ENCODE peak calls at places on chromosome 9, in nine cellular contexts. D is aorta, O is thoracic aorta, L is tibial artery, A is left ventricle myocardium inferior, P is right atrium auricular region, H is neural progenitor cell, I is HCT116, G is A549. Y is an unnamed sample. For H3K9me3, the result is how much of the 10 kb centered on the place peaks cover.

GRCh38 chr9:98993570-98993945 is 49.9 kb downstream of the COL15A1 start:
- DNase-seq in D (no peak), O (no peak), L (peak), A (no peak), P (peak), H (no peak), I (no peak), G (peak), Y (peak)

GRCh38 chr9:129944501-129945116 is 98.4 kb downstream of the FNBP1 start:
- DNase-seq in D (no peak), O (no peak), L (no peak), A (no peak), P (peak), H (no peak), I (no peak), G (no peak), Y (no peak)

GRCh38 chr9:127418037-127418471 is 6.1 kb upstream of the ZNF79 start:
- DNase-seq in D (no peak), O (no peak), L (no peak), A (no peak), P (no peak), H (peak), I (peak), G (peak), Y (no peak)

GRCh38 chr9:105063665-105064247 is 135.8 kb upstream of the ABCA1 start:
- DNase-seq in D (no peak), O (no peak), L (no peak), A (no peak), P (no peak), H (no peak), I (no peak), G (peak), Y (peak)

GRCh38 chr9:117413346-117414219 is 1.3 kb downstream of the ASTN2 start:
- DNase-seq in D (peak), O (no peak), L (no peak), A (no peak), P (no peak), H (peak), I (no peak), G (no peak), Y (no peak)

GRCh38 chr9:20524776-20525175 is 97.5 kb downstream of the MLLT3 start:
- DNase-seq in D (no peak), O (no peak), L (no peak), A (no peak), P (no peak), H (peak), I (peak), G (peak), Y (peak)

GRCh38 chr9:117616436-117616835 is 87.8 kb upstream of the TLR4 start:
- DNase-seq in D (no peak), O (no peak), L (no peak), A (no peak), P (no peak), H (no peak), I (no peak), G (no peak), Y (no peak)

GRCh38 chr9:77158772-77159513 is 18.4 kb upstream of the VPS13A start:
- DNase-seq in D (no peak), O (no peak), L (no peak), A (no peak), P (no peak), H (no peak), I (no peak), G (no peak), Y (no peak)

GRCh38 chr9:7637073-7637472 is 162.5 kb downstream of the DMAC1 start:
- DNase-seq in D (no peak), O (no peak), L (no peak), A (no peak), P (no peak), H (no peak), I (no peak), G (no peak), Y (no peak)

GRCh38 chr9:27353405-27354229 is 56.7 kb upstream of the EQTN start:
- DNase-seq in D (no peak), O (no peak), L (peak), A (no peak), P (no peak), H (peak), I (no peak), G (no peak), Y (no peak)

GRCh38 chr9:84339951-84340350 is 607 bp downstream of the SLC28A3 start:
- DNase-seq in D (no peak), O (no peak), L (no peak), A (peak), P (no peak), H (peak), I (no peak), G (no peak), Y (no peak)

GRCh38 chr9:128276574-128277270 is 646 bp downstream of the SWI5 start:
- DNase-seq in D (peak), O (no peak), L (peak), A (no peak), P (peak), H (peak), I (no peak), G (no peak), Y (no peak)

GRCh38 chr9:129549139-129549538 is 71.8 kb downstream of the C9orf50 start:
- DNase-seq in D (peak), O (no peak), L (peak), A (no peak), P (no peak), H (no peak), I (no peak), G (peak), Y (no peak)

GRCh38 chr9:5582835-5583195 is 46.1 kb upstream of the RIC1 start:
- DNase-seq in D (no peak), O (no peak), L (peak), A (peak), P (peak), H (no peak), I (no peak), G (no peak), Y (no peak)

GRCh38 chr9:93129286-93129685 is 4.8 kb downstream of the NINJ1 start:
- DNase-seq in D (peak), O (peak), L (no peak), A (peak), P (no peak), H (no peak), I (no peak), G (no peak), Y (peak)

GRCh38 chr9:83220737-83221136 is 157.8 kb upstream of the RASEF start:
- DNase-seq in D (no peak), O (no peak), L (no peak), A (no peak), P (no peak), H (no peak), I (no peak), G (no peak), Y (no peak)

GRCh38 chr9:69204869-69205268 is 30.8 kb downstream of the TJP2 start:
- DNase-seq in D (no peak), O (peak), L (peak), A (peak), P (peak), H (peak), I (no peak), G (no peak), Y (no peak)

GRCh38 chr9:74942801-74943200 is 9.9 kb downstream of the C9orf40 start:
- DNase-seq in D (no peak), O (no peak), L (no peak), A (no peak), P (no peak), H (no peak), I (no peak), G (no peak), Y (no peak)

GRCh38 chr9:92438900-92439526 is 14.7 kb upstream of the OMD start:
- DNase-seq in D (no peak), O (no peak), L (no peak), A (no peak), P (no peak), H (no peak), I (peak), G (peak), Y (no peak)

GRCh38 chr9:13088734-13089427 is 190.6 kb downstream of the MPDZ start:
- DNase-seq in D (no peak), O (no peak), L (peak), A (no peak), P (no peak), H (peak), I (peak), G (peak), Y (peak)

GRCh38 chr9:114372971-114373591 is 14.7 kb downstream of the AKNA start:
- DNase-seq in D (peak), O (no peak), L (peak), A (peak), P (no peak), H (no peak), I (no peak), G (no peak), Y (peak)

GRCh38 chr9:117411547-117411946 is 3.3 kb downstream of the ASTN2 start:
- DNase-seq in D (no peak), O (no peak), L (no peak), A (no peak), P (no peak), H (peak), I (no peak), G (peak), Y (no peak)

GRCh38 chr9:21781656-21782055 is 20.8 kb upstream of the MTAP start:
- DNase-seq in D (no peak), O (no peak), L (no peak), A (no peak), P (no peak), H (no peak), I (no peak), G (no peak), Y (no peak)

GRCh38 chr9:124286292-124286931 is 28.7 kb downstream of the NEK6 start:
- DNase-seq in D (no peak), O (no peak), L (no peak), A (no peak), P (no peak), H (no peak), I (peak), G (peak), Y (peak)

GRCh38 chr9:109082091-109082620 is 37.6 kb downstream of the TMEM245 start:
- DNase-seq in D (no peak), O (no peak), L (no peak), A (no peak), P (no peak), H (no peak), I (no peak), G (no peak), Y (no peak)

GRCh38 chr9:137278061-137278912 is 761 bp downstream of the TOR4A start:
- DNase-seq in D (peak), O (no peak), L (no peak), A (no peak), P (no peak), H (no peak), I (no peak), G (no peak), Y (peak)

GRCh38 chr9:137316012-137316981 is 14.2 kb upstream of the NRARP start:
- DNase-seq in D (peak), O (no peak), L (no peak), A (peak), P (no peak), H (peak), I (no peak), G (peak), Y (peak)

GRCh38 chr9:95325221-95325620 is 7.7 kb upstream of the FANCC start:
- DNase-seq in D (no peak), O (no peak), L (no peak), A (no peak), P (no peak), H (no peak), I (no peak), G (no peak), Y (no peak)

GRCh38 chr9:77751341-77752091 is 103.4 kb upstream of the GNA14 start:
- DNase-seq in D (no peak), O (no peak), L (no peak), A (no peak), P (no peak), H (peak), I (peak), G (peak), Y (no peak)

GRCh38 chr9:84349706-84350105 is 9.1 kb upstream of the SLC28A3 start:
- DNase-seq in D (no peak), O (no peak), L (no peak), A (no peak), P (no peak), H (no peak), I (no peak), G (no peak), Y (no peak)

GRCh38 chr9:10649076-10649475 is 36.3 kb upstream of the PTPRD start:
- DNase-seq in D (no peak), O (no peak), L (no peak), A (no peak), P (no peak), H (no peak), I (no peak), G (no peak), Y (no peak)

GRCh38 chr9:107213561-107214028 is 69.5 kb upstream of the RAD23B start:
- DNase-seq in D (no peak), O (no peak), L (no peak), A (no peak), P (no peak), H (no peak), I (peak), G (peak), Y (no peak)

GRCh38 chr9:108056805-108057386 is 567.3 kb upstream of the KLF4 start:
- DNase-seq in D (no peak), O (no peak), L (no peak), A (no peak), P (no peak), H (no peak), I (no peak), G (peak), Y (no peak)

GRCh38 chr9:125110464-125110863 is 32.9 kb downstream of the SCAI start:
- DNase-seq in D (no peak), O (no peak), L (no peak), A (no peak), P (no peak), H (no peak), I (no peak), G (no peak), Y (no peak)

GRCh38 chr9:79111653-79112052 is 460.1 kb upstream of the TLE4 start:
- DNase-seq in D (no peak), O (no peak), L (no peak), A (no peak), P (no peak), H (no peak), I (no peak), G (no peak), Y (no peak)

DNA sequence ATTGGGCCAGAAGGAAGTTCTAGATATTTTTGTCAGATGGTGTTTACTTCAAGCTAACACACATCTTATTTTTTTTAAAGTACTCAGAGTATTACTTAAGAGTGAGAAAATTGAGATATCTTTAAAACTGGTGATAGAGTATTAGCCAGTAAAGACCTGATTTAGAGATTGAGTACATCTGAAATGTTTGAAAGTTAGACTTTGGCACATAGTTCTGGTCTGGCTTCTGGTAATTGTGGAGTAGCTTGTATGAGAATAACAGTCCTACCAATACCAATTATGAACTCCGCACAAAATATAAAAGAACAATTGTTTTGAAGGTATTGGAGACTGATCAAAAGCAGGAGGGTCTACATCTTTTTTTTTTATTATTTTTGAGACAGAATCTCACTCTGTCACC is 44.5 kb upstream of the GLIPR2 start:
- DNase-seq in D (no peak), O (no peak), L (no peak), A (no peak), P (no peak), H (no peak), I (no peak), G (no peak), Y (no peak)
- H3K9me3 ChIP-seq in D (under half), O (under half), L (under half), A (under half), P (under half), H (under half), I (under half), G (under half), Y (under half)

DNA sequence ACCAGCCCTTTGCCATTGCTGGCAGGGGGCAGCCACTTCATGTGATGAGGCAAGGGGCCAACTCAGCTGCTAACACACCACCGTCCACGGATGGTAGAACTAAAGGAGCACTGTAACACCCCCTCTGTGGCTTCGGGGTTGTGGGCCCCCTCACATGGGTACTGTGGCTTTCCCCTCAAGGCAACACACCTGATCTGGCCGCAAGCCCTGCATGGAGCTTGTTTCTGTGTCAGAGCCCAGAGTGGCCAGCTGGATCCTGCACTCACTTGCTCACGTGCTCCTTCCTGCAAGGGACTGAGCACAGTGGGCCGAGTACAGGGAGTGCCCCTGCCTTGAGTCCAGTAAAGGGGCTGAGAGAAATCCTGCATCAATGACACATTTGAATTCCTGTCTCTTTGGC is 507.4 kb upstream of the SMC2 start:
- DNase-seq in D (no peak), O (no peak), L (no peak), A (no peak), P (no peak), H (no peak), I (no peak), G (no peak), Y (no peak)
- H3K9me3 ChIP-seq in D (under half), O (under half), L (under half), A (under half), P (under half), H (under half), I (under half), G (under half), Y (under half)

GRCh38 chr9:132823370-132824144 is 54.5 kb downstream of the AK8 start:
- DNase-seq in D (peak), O (no peak), L (no peak), A (no peak), P (no peak), H (no peak), I (no peak), G (no peak), Y (peak)
- H3K9me3 ChIP-seq in D (under half), O (under half), L (under half), A (under half), P (under half), H (under half), I (under half), G (under half), Y (under half)

GRCh38 chr9:90767523-90768100 is 34.0 kb upstream of the SYK start:
- DNase-seq in D (no peak), O (no peak), L (no peak), A (no peak), P (no peak), H (peak), I (no peak), G (peak), Y (no peak)
- H3K9me3 ChIP-seq in D (under half), O (under half), L (under half), A (under half), P (under half), H (under half), I (under half), G (under half), Y (under half)

DNA sequence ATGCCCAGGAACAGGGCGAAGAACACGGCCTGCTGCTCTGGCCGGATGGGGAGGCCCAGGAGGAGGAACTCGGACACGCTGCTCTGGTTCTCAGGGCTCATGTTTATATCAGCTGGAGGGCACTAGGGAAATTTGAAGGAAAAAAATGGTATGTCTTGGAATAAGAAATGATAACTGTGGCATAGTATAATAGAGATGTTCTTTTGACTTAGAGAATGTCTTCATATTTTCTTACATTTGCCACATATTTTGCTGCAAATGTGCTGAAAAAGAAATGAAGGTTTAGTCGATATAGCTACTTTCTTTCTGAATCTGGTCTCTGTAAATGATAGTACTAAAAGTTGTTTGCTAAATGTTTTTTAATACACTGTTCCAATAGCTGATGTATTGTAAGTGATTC is at the start of gene OR1J1:
- DNase-seq in D (no peak), O (no peak), L (no peak), A (no peak), P (no peak), H (no peak), I (no peak), G (no peak), Y (no peak)
- H3K9me3 ChIP-seq in D (under half), O (under half), L (under half), A (under half), P (under half), H (under half), I (under half), G (under half), Y (under half)

DNA sequence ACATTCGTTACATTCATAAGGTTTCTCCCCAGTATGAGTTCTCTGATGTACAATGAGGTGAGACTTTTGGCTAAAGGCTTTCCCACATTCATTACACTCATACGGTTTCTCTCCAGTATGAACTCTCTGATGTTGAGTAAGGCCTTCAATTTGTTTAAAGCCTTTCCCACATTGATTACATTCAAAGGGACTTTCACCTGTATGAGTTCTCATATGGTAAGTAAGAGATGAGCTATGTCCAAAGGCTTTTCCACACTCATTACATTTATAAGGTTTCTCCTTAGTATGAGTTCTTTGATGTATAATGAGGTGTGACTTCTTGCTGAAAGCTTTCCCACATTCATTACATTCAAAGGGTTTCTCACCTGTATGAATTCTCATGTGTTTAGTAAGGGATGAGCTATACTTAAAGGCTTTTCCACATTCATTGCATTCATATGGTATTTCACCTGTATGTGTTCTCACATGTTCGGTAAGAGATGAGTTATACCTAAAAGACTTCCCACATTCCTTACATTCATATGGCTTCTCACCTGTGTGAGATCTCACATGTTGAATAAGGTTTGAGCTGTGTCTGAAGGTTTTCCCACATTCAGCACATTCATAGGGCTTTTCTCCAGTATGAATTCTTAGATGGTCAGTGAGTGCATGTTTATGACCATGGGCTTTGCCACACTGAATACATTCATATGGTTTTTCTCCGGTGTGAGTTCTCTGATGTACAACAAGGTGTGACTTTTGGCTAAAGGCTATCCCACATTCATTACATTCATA is 13.5 kb downstream of the ZFP37 start:
- DNase-seq in D (no peak), O (no peak), L (no peak), A (no peak), P (no peak), H (no peak), I (no peak), G (peak), Y (no peak)
- H3K9me3 ChIP-seq in D (under half), O (half or more), L (half or more), A (half or more), P (half or more), H (half or more), I (under half), G (half or more), Y (half or more)

GRCh38 chr9:135648494-135649410 is 9.4 kb upstream of the GLT6D1 start:
- DNase-seq in D (no peak), O (no peak), L (no peak), A (no peak), P (no peak), H (peak), I (no peak), G (no peak), Y (no peak)
- H3K9me3 ChIP-seq in D (under half), O (under half), L (under half), A (half or more), P (under half), H (under half), I (under half), G (half or more), Y (under half)

Y was measured in transverse colon.